ENCODE peak calls at places on chromosomes 2 and 18, in four cellular contexts. One of them, this sample, is unnamed.

GRCh38 chr2:9163306-9164111 is 43.1 kb upstream of the ASAP2 start:
- DNase-seq in HCT116: no peak
- DNase-seq in K562: no peak
- DNase-seq in GM12878: no peak
- DNase-seq in this sample: no peak

GRCh38 chr2:235591231-235591730 is 97.4 kb downstream of the AGAP1 start:
- DNase-seq in K562: no peak
- DNase-seq in GM12878: no peak
- DNase-seq in HCT116: no peak
- DNase-seq in this sample: no peak

GRCh38 chr2:151922845-151923666 is 94.8 kb upstream of the ARL5A start:
- DNase-seq in HCT116: no peak
- DNase-seq in GM12878: no peak
- DNase-seq in K562: no peak
- DNase-seq in this sample: peak; percentile 43

GRCh38 chr2:85997016-85997970 is 108.4 kb downstream of the POLR1A start:
- DNase-seq in GM12878: no peak
- DNase-seq in HCT116: no peak
- DNase-seq in K562: peak; percentile 46
- DNase-seq in this sample: no peak

GRCh38 chr18:77650799-77651385 is 401.2 kb downstream of the GALR1 start:
- DNase-seq in HCT116: no peak
- DNase-seq in GM12878: no peak
- DNase-seq in K562: peak; percentile 76
- DNase-seq in this sample: peak; percentile 24

GRCh38 chr18:72898870-72899840 is 31.4 kb upstream of the NETO1 start:
- DNase-seq in K562: no peak
- DNase-seq in GM12878: no peak
- DNase-seq in HCT116: no peak
- DNase-seq in this sample: peak; percentile 2

GRCh38 chr2:233419626-233420431 is 65.5 kb downstream of the DGKD start:
- DNase-seq in K562: no peak
- DNase-seq in GM12878: peak; percentile 52
- DNase-seq in HCT116: no peak
- DNase-seq in this sample: no peak

GRCh38 chr2:222424281-222424728 is at the start of gene SGPP2:
- DNase-seq in K562: no peak
- DNase-seq in HCT116: no peak
- DNase-seq in GM12878: no peak
- DNase-seq in this sample: no peak

DNA sequence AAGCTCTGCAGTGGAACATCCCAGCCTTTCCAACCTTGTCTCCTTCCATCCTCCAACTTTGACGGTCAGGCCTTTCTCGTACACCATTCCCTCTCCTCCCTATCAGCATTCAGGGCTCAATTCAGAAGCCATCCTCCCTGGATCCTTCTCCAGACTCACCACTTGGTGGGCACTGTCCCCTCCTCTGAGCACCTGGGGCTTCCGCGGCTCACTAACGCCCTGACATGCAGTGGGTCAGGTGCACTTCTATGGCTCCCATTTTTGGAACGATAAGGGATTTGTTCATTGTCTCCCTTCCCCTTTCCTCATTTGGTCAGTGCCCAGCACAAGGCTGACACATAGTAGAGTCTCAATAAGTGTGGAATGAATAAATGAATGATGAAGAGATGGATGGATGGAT is 56.7 kb downstream of the TNS1 start:
- DNase-seq in HCT116: no peak
- DNase-seq in GM12878: no peak
- DNase-seq in K562: no peak
- DNase-seq in this sample: no peak
- TF ChIP-seq ATF3 in HCT116: no peak
- TF ChIP-seq ATF3 in GM12878: no peak
- TF ChIP-seq ATF3 in K562: no peak
- TF ChIP-seq ATF3 in this sample: no peak

GRCh38 chr2:188974184-188974583 is at the start of gene COL3A1:
- DNase-seq in GM12878: no peak
- DNase-seq in K562: no peak
- DNase-seq in HCT116: no peak
- DNase-seq in this sample: no peak
- TF ChIP-seq REST in GM12878: no peak
- TF ChIP-seq REST in K562: no peak
- TF ChIP-seq REST in HCT116: no peak
- TF ChIP-seq REST in this sample: no peak

GRCh38 chr2:121171625-121172119 is 113.3 kb downstream of the TFCP2L1 start:
- DNase-seq in GM12878: no peak
- DNase-seq in K562: no peak
- DNase-seq in HCT116: no peak
- DNase-seq in this sample: no peak
- TF ChIP-seq ATF3 in GM12878: no peak
- TF ChIP-seq ATF3 in K562: no peak
- TF ChIP-seq ATF3 in HCT116: no peak
- TF ChIP-seq ATF3 in this sample: no peak

GRCh38 chr2:48587560-48587959 is 30.1 kb upstream of the GTF2A1L start:
- DNase-seq in GM12878: no peak
- DNase-seq in K562: no peak
- DNase-seq in HCT116: no peak
- DNase-seq in this sample: no peak

GRCh38 chr2:48588745-48589144 is 28.9 kb upstream of the GTF2A1L start:
- DNase-seq in HCT116: no peak
- DNase-seq in K562: no peak
- DNase-seq in GM12878: no peak
- DNase-seq in this sample: no peak

GRCh38 chr2:48592067-48592466 is 25.6 kb upstream of the GTF2A1L start:
- DNase-seq in GM12878: no peak
- DNase-seq in HCT116: no peak
- DNase-seq in K562: no peak
- DNase-seq in this sample: no peak

GRCh38 chr2:48586433-48586832 is 31.2 kb upstream of the GTF2A1L start:
- DNase-seq in K562: no peak
- DNase-seq in GM12878: no peak
- DNase-seq in HCT116: no peak
- DNase-seq in this sample: no peak

GRCh38 chr2:48589170-48589767 is 28.4 kb upstream of the GTF2A1L start:
- DNase-seq in HCT116: peak; percentile 28
- DNase-seq in GM12878: no peak
- DNase-seq in K562: peak; percentile 22
- DNase-seq in this sample: peak; percentile 33
- TF ChIP-seq REST in HCT116: no peak
- TF ChIP-seq REST in GM12878: no peak
- TF ChIP-seq REST in K562: no peak
- TF ChIP-seq REST in this sample: no peak

GRCh38 chr2:70992945-70993688 is 1.6 kb downstream of the TEX261 start:
- DNase-seq in K562: peak; percentile 3
- DNase-seq in HCT116: no peak
- DNase-seq in GM12878: no peak
- DNase-seq in this sample: no peak

GRCh38 chr2:70994445-70995226 is at the start of gene TEX261:
- DNase-seq in K562: peak; percentile 91
- DNase-seq in GM12878: peak; percentile 34
- DNase-seq in HCT116: peak; percentile 71
- DNase-seq in this sample: peak; percentile 84

GRCh38 chr2:70993689-70993986 is 1.0 kb downstream of the TEX261 start:
- DNase-seq in GM12878: no peak
- DNase-seq in K562: peak; percentile 7
- DNase-seq in HCT116: no peak
- DNase-seq in this sample: no peak

GRCh38 chr2:70994055-70994444 is 623 bp downstream of the TEX261 start:
- DNase-seq in HCT116: no peak
- DNase-seq in K562: no peak
- DNase-seq in GM12878: no peak
- DNase-seq in this sample: no peak

GRCh38 chr2:70995227-70995729 is 605 bp upstream of the TEX261 start:
- DNase-seq in GM12878: no peak
- DNase-seq in HCT116: peak; percentile 57
- DNase-seq in K562: peak; percentile 50
- DNase-seq in this sample: peak; percentile 78
- TF ChIP-seq ATF3 in GM12878: no peak
- TF ChIP-seq ATF3 in HCT116: no peak
- TF ChIP-seq ATF3 in K562: no peak
- TF ChIP-seq ATF3 in this sample: no peak

GRCh38 chr2:231188506-231189170 is 9.8 kb upstream of the ARMC9 start:
- DNase-seq in K562: no peak
- DNase-seq in HCT116: no peak
- DNase-seq in GM12878: no peak
- DNase-seq in this sample: no peak
- TF ChIP-seq REST in K562: no peak
- TF ChIP-seq REST in HCT116: no peak
- TF ChIP-seq REST in GM12878: no peak
- TF ChIP-seq REST in this sample: no peak

GRCh38 chr18:74239567-74239966 is 52.2 kb downstream of the CYB5A start:
- DNase-seq in HCT116: no peak
- DNase-seq in GM12878: no peak
- DNase-seq in K562: no peak
- DNase-seq in this sample: no peak
- TF ChIP-seq ATF3 in HCT116: no peak
- TF ChIP-seq ATF3 in GM12878: no peak
- TF ChIP-seq ATF3 in K562: no peak
- TF ChIP-seq ATF3 in this sample: no peak

DNA sequence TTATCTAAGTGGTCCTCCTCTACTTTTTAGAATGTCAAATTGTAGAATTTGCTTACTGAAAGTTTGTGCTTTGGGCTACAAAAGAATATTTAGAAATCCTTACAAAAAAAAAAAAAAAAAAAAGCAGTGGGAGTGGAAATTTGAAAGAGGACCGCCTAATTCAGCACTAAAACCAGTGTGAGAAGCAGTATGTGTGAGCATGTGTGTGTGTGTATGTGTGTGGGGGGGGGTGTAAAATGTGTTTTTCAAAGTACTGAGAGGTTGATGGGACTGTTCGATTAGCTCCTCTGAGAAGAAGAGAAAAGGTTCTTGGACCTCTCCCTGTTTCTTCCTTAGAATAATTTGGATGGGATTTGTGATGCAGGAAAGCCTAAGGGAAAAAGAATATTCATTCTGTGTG is at the start of gene VIT:
- DNase-seq in K562: no peak
- DNase-seq in HCT116: no peak
- DNase-seq in GM12878: no peak
- DNase-seq in this sample: no peak
- TF ChIP-seq REST in K562: no peak
- TF ChIP-seq REST in HCT116: no peak
- TF ChIP-seq REST in GM12878: no peak
- TF ChIP-seq REST in this sample: no peak

GRCh38 chr2:148739454-148740105 is 95.0 kb downstream of the EPC2 start:
- DNase-seq in K562: no peak
- DNase-seq in HCT116: no peak
- DNase-seq in GM12878: no peak
- DNase-seq in this sample: no peak

GRCh38 chr2:148742373-148742772 is 97.8 kb downstream of the EPC2 start:
- DNase-seq in GM12878: no peak
- DNase-seq in HCT116: no peak
- DNase-seq in K562: no peak
- DNase-seq in this sample: no peak

DNA sequence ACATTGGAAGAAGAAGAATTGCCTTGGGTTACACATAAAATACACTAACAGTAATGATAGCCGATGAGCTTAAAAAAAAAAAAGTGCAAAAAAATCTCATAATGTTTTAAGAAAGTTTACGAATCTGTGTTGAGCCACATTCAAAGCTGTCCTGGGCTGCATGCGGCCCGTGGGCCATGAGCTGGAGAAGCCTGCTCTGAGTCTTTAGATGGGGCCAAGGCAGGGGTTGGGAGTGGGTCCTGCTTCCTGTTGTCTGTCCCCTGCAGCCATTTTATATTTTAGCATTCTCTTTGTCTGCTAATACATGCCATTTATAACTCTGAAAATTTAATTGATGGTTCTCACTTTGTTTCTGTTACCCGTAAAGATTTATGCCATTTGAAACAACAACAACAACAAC is 93.2 kb downstream of the EPC2 start:
- DNase-seq in K562: no peak
- DNase-seq in HCT116: no peak
- DNase-seq in GM12878: no peak
- DNase-seq in this sample: no peak
- TF ChIP-seq ATF3 in K562: no peak
- TF ChIP-seq ATF3 in HCT116: no peak
- TF ChIP-seq ATF3 in GM12878: no peak
- TF ChIP-seq ATF3 in this sample: no peak

DNA sequence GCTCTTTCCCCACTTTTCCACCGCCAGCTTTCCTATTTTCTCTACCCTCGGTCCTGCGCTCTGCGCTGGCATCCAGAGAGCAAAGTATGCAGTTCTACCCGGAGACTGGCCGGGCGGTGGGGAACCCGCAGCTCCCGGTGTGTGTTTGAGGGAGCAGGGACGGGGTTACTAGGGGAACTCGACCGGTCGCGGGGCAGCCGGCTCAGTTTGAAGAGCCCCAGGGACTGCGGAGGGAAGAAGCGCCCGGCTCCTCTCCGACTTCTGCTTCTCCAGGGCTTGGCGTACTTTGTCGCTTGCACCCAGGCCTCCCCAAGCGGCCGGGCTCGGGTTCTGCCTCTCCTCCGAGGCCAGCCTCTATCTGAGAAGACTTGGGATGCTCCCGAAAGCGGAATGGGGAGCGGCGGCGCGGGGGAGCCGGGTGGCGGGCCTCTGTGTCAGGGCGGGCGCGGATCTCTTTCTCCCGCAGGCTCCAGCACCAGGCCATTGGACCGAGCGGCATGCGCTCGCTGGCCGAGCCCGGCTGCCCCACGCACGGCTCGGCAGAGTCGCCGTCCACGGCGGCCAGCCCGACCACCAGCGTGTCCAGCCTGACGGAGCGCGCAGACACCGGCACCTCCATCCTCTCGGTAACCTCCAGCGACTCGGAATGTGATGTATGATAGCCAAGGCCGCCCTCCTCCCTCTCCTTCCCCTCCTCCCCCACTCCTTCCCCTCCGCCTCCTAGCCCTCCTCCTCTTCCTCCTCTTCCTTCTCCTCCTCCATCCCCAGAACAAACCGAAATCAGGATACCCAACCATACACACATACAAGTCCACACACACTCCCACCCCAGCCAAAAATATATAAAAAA is 2.8 kb downstream of the SIX3 start:
- DNase-seq in HCT116: no peak
- DNase-seq in K562: no peak
- DNase-seq in GM12878: no peak
- DNase-seq in this sample: no peak
- TF ChIP-seq REST in HCT116: no peak
- TF ChIP-seq REST in K562: no peak
- TF ChIP-seq REST in GM12878: no peak
- TF ChIP-seq REST in this sample: no peak